ENCODE peak calls at places on chromosome 3, in six cellular contexts. One of them, this sample, is unnamed.

GRCh38 chr3:44058022-44058867 is 183.4 kb upstream of the TOPAZ1 start:
- DNase-seq in pancreas: no peak
- DNase-seq in AG20443: peak; percentile 82
- DNase-seq in activated T-helper 1 cell treated with anti-CD3 and anti-CD28 coated beads, Interleukin-2, amount 50 U/mL, for 16 hours: no peak
- DNase-seq in HTR-8/SVneo: no peak
- DNase-seq in T47D: no peak
- DNase-seq in this sample: no peak

GRCh38 chr3:190543656-190544055 is 29.8 kb downstream of the IL1RAP start:
- DNase-seq in T47D: peak; percentile 39
- DNase-seq in pancreas: no peak
- DNase-seq in AG20443: no peak
- DNase-seq in activated T-helper 1 cell treated with anti-CD3 and anti-CD28 coated beads, Interleukin-2, amount 50 U/mL, for 16 hours: no peak
- DNase-seq in HTR-8/SVneo: no peak
- DNase-seq in this sample: no peak

GRCh38 chr3:57983734-57984518 is 24.3 kb upstream of the FLNB start:
- DNase-seq in AG20443: peak; percentile 80
- DNase-seq in activated T-helper 1 cell treated with anti-CD3 and anti-CD28 coated beads, Interleukin-2, amount 50 U/mL, for 16 hours: no peak
- DNase-seq in pancreas: peak; percentile 43
- DNase-seq in T47D: no peak
- DNase-seq in HTR-8/SVneo: peak; percentile 55
- DNase-seq in this sample: no peak

GRCh38 chr3:58560771-58561311 is 16.4 kb downstream of the FAM107A start:
- DNase-seq in activated T-helper 1 cell treated with anti-CD3 and anti-CD28 coated beads, Interleukin-2, amount 50 U/mL, for 16 hours: no peak
- DNase-seq in T47D: peak; percentile 32
- DNase-seq in pancreas: peak; percentile 17
- DNase-seq in AG20443: peak; percentile 90
- DNase-seq in HTR-8/SVneo: peak; percentile 89
- DNase-seq in this sample: no peak

GRCh38 chr3:8996681-8997121 is 33.4 kb upstream of the RAD18 start:
- DNase-seq in T47D: peak; percentile 42
- DNase-seq in activated T-helper 1 cell treated with anti-CD3 and anti-CD28 coated beads, Interleukin-2, amount 50 U/mL, for 16 hours: no peak
- DNase-seq in pancreas: peak; percentile 20
- DNase-seq in AG20443: peak; percentile 85
- DNase-seq in HTR-8/SVneo: peak; percentile 29
- DNase-seq in this sample: no peak

GRCh38 chr3:55426486-55426885 is 60.6 kb downstream of the WNT5A start:
- DNase-seq in HTR-8/SVneo: no peak
- DNase-seq in activated T-helper 1 cell treated with anti-CD3 and anti-CD28 coated beads, Interleukin-2, amount 50 U/mL, for 16 hours: no peak
- DNase-seq in AG20443: no peak
- DNase-seq in T47D: no peak
- DNase-seq in pancreas: no peak
- DNase-seq in this sample: no peak

GRCh38 chr3:154324919-154325318 is 632 bp upstream of the DHX36 start:
- DNase-seq in activated T-helper 1 cell treated with anti-CD3 and anti-CD28 coated beads, Interleukin-2, amount 50 U/mL, for 16 hours: no peak
- DNase-seq in pancreas: no peak
- DNase-seq in AG20443: no peak
- DNase-seq in T47D: no peak
- DNase-seq in HTR-8/SVneo: no peak
- DNase-seq in this sample: no peak

GRCh38 chr3:169764164-169764452 is 752 bp downstream of the TERC start:
- DNase-seq in T47D: no peak
- DNase-seq in pancreas: no peak
- DNase-seq in AG20443: peak; percentile 55
- DNase-seq in activated T-helper 1 cell treated with anti-CD3 and anti-CD28 coated beads, Interleukin-2, amount 50 U/mL, for 16 hours: no peak
- DNase-seq in HTR-8/SVneo: no peak
- DNase-seq in this sample: no peak

GRCh38 chr3:115790759-115791158 is 167.4 kb downstream of the GAP43 start:
- DNase-seq in pancreas: no peak
- DNase-seq in T47D: no peak
- DNase-seq in HTR-8/SVneo: peak; percentile 81
- DNase-seq in activated T-helper 1 cell treated with anti-CD3 and anti-CD28 coated beads, Interleukin-2, amount 50 U/mL, for 16 hours: peak; percentile 27
- DNase-seq in AG20443: peak; percentile 84
- DNase-seq in this sample: no peak

GRCh38 chr3:100665230-100665629 is 44.1 kb upstream of the TFG start:
- DNase-seq in AG20443: no peak
- DNase-seq in HTR-8/SVneo: no peak
- DNase-seq in pancreas: no peak
- DNase-seq in activated T-helper 1 cell treated with anti-CD3 and anti-CD28 coated beads, Interleukin-2, amount 50 U/mL, for 16 hours: no peak
- DNase-seq in T47D: no peak
- DNase-seq in this sample: no peak

GRCh38 chr3:94004301-94004910 is 24.0 kb downstream of the STX19 start:
- DNase-seq in T47D: peak; percentile 65
- DNase-seq in pancreas: no peak
- DNase-seq in AG20443: peak; percentile 63
- DNase-seq in HTR-8/SVneo: peak; percentile 55
- DNase-seq in activated T-helper 1 cell treated with anti-CD3 and anti-CD28 coated beads, Interleukin-2, amount 50 U/mL, for 16 hours: no peak
- DNase-seq in this sample: no peak

GRCh38 chr3:9934235-9934621 is 594 bp downstream of the CRELD1 start:
- DNase-seq in T47D: no peak
- DNase-seq in pancreas: no peak
- DNase-seq in activated T-helper 1 cell treated with anti-CD3 and anti-CD28 coated beads, Interleukin-2, amount 50 U/mL, for 16 hours: no peak
- DNase-seq in AG20443: no peak
- DNase-seq in HTR-8/SVneo: no peak
- DNase-seq in this sample: no peak

GRCh38 chr3:186849392-186849975 is 7.0 kb downstream of the ADIPOQ start:
- DNase-seq in activated T-helper 1 cell treated with anti-CD3 and anti-CD28 coated beads, Interleukin-2, amount 50 U/mL, for 16 hours: no peak
- DNase-seq in HTR-8/SVneo: peak; percentile 24
- DNase-seq in pancreas: no peak
- DNase-seq in AG20443: no peak
- DNase-seq in T47D: peak; percentile 85
- DNase-seq in this sample: no peak

GRCh38 chr3:45066109-45066801 is 40.2 kb downstream of the CLEC3B start:
- DNase-seq in T47D: no peak
- DNase-seq in AG20443: no peak
- DNase-seq in activated T-helper 1 cell treated with anti-CD3 and anti-CD28 coated beads, Interleukin-2, amount 50 U/mL, for 16 hours: no peak
- DNase-seq in pancreas: no peak
- DNase-seq in HTR-8/SVneo: no peak
- DNase-seq in this sample: no peak

GRCh38 chr3:49724586-49724985 is 835 bp upstream of the GMPPB start:
- DNase-seq in T47D: no peak
- DNase-seq in activated T-helper 1 cell treated with anti-CD3 and anti-CD28 coated beads, Interleukin-2, amount 50 U/mL, for 16 hours: no peak
- DNase-seq in HTR-8/SVneo: no peak
- DNase-seq in pancreas: no peak
- DNase-seq in AG20443: no peak
- DNase-seq in this sample: peak; percentile 76

GRCh38 chr3:134749174-134749573 is 45.9 kb upstream of the EPHB1 start:
- DNase-seq in HTR-8/SVneo: no peak
- DNase-seq in activated T-helper 1 cell treated with anti-CD3 and anti-CD28 coated beads, Interleukin-2, amount 50 U/mL, for 16 hours: no peak
- DNase-seq in pancreas: no peak
- DNase-seq in AG20443: no peak
- DNase-seq in T47D: no peak
- DNase-seq in this sample: no peak

GRCh38 chr3:107240183-107241091 is 136.8 kb upstream of the CCDC54 start:
- DNase-seq in activated T-helper 1 cell treated with anti-CD3 and anti-CD28 coated beads, Interleukin-2, amount 50 U/mL, for 16 hours: peak; percentile 58
- DNase-seq in AG20443: peak; percentile 98
- DNase-seq in pancreas: peak; percentile 53
- DNase-seq in HTR-8/SVneo: peak; percentile 81
- DNase-seq in T47D: peak; percentile 80
- DNase-seq in this sample: peak; percentile 93

GRCh38 chr3:196023947-196024346 is 57.9 kb downstream of the TFRC start:
- DNase-seq in T47D: no peak
- DNase-seq in pancreas: no peak
- DNase-seq in HTR-8/SVneo: no peak
- DNase-seq in AG20443: no peak
- DNase-seq in activated T-helper 1 cell treated with anti-CD3 and anti-CD28 coated beads, Interleukin-2, amount 50 U/mL, for 16 hours: no peak
- DNase-seq in this sample: no peak

GRCh38 chr3:76024640-76025039 is 239.3 kb upstream of the ZNF717 start:
- DNase-seq in AG20443: peak; percentile 12
- DNase-seq in HTR-8/SVneo: no peak
- DNase-seq in activated T-helper 1 cell treated with anti-CD3 and anti-CD28 coated beads, Interleukin-2, amount 50 U/mL, for 16 hours: no peak
- DNase-seq in pancreas: no peak
- DNase-seq in T47D: peak; percentile 53
- DNase-seq in this sample: no peak

GRCh38 chr3:184332370-184333090 is 4.9 kb upstream of the FAM131A start:
- DNase-seq in HTR-8/SVneo: peak; percentile 63
- DNase-seq in pancreas: no peak
- DNase-seq in activated T-helper 1 cell treated with anti-CD3 and anti-CD28 coated beads, Interleukin-2, amount 50 U/mL, for 16 hours: no peak
- DNase-seq in T47D: no peak
- DNase-seq in AG20443: peak; percentile 69
- DNase-seq in this sample: no peak

GRCh38 chr3:126848991-126849390 is 133.9 kb upstream of the PLXNA1 start:
- DNase-seq in activated T-helper 1 cell treated with anti-CD3 and anti-CD28 coated beads, Interleukin-2, amount 50 U/mL, for 16 hours: no peak
- DNase-seq in T47D: no peak
- DNase-seq in pancreas: no peak
- DNase-seq in AG20443: no peak
- DNase-seq in HTR-8/SVneo: no peak
- DNase-seq in this sample: no peak

GRCh38 chr3:194688207-194688711 is 2.6 kb downstream of the FAM43A start:
- DNase-seq in AG20443: no peak
- DNase-seq in HTR-8/SVneo: peak; percentile 40
- DNase-seq in T47D: no peak
- DNase-seq in activated T-helper 1 cell treated with anti-CD3 and anti-CD28 coated beads, Interleukin-2, amount 50 U/mL, for 16 hours: no peak
- DNase-seq in pancreas: no peak
- DNase-seq in this sample: peak; percentile 41

GRCh38 chr3:24263069-24263668 is 231.5 kb downstream of the THRB start:
- DNase-seq in HTR-8/SVneo: no peak
- DNase-seq in AG20443: no peak
- DNase-seq in T47D: no peak
- DNase-seq in activated T-helper 1 cell treated with anti-CD3 and anti-CD28 coated beads, Interleukin-2, amount 50 U/mL, for 16 hours: no peak
- DNase-seq in pancreas: no peak
- DNase-seq in this sample: no peak

This sample was measured in left lung.